ENCODE peak calls at places on chromosome 4, in five cellular contexts. R is HCT116, Q is K562, I is SK-N-SH, K is H1. P is an unnamed sample.

GRCh38 chr4:90127706-90128345 is 632 bp downstream of the CCSER1 start:
- DNase-seq in R (no peak), Q (no peak), I (peak), K (no peak), P (peak)

GRCh38 chr4:18022572-18023039 is 1.1 kb upstream of the LCORL start:
- DNase-seq in R (no peak), Q (no peak), I (peak), K (no peak), P (peak)

GRCh38 chr4:185211035-185211434 is 1.6 kb downstream of the SNX25 start:
- DNase-seq in R (no peak), Q (no peak), I (no peak), K (no peak), P (no peak)

GRCh38 chr4:80085081-80085480 is 12.1 kb upstream of the ANTXR2 start:
- DNase-seq in R (no peak), Q (no peak), I (no peak), K (no peak), P (no peak)

GRCh38 chr4:183349673-183350072 is 27.4 kb upstream of the CLDN24 start:
- DNase-seq in R (no peak), Q (no peak), I (no peak), K (no peak), P (no peak)

GRCh38 chr4:110632506-110633357 is 9.9 kb upstream of the PITX2 start:
- DNase-seq in R (no peak), Q (no peak), I (no peak), K (no peak), P (no peak)

GRCh38 chr4:153038493-153039311 is 102.6 kb downstream of the FHDC1 start:
- DNase-seq in R (no peak), Q (no peak), I (no peak), K (no peak), P (peak)

GRCh38 chr4:26787461-26788340 is 72.9 kb upstream of the STIM2 start:
- DNase-seq in R (peak), Q (peak), I (no peak), K (peak), P (peak)

GRCh38 chr4:114028071-114028470 is 48.6 kb upstream of the ARSJ start:
- DNase-seq in R (no peak), Q (no peak), I (no peak), K (no peak), P (no peak)

GRCh38 chr4:72387959-72388358 is 181.1 kb downstream of the ADAMTS3 start:
- DNase-seq in R (no peak), Q (no peak), I (no peak), K (no peak), P (no peak)

GRCh38 chr4:104475652-104476051 is 19.0 kb downstream of the CXXC4 start:
- DNase-seq in R (no peak), Q (no peak), I (no peak), K (no peak), P (no peak)

GRCh38 chr4:37434469-37434868 is 189.9 kb downstream of the NWD2 start:
- DNase-seq in R (peak), Q (no peak), I (no peak), K (no peak), P (peak)

GRCh38 chr4:16626945-16627344 is 271.5 kb downstream of the LDB2 start:
- DNase-seq in R (no peak), Q (no peak), I (no peak), K (no peak), P (no peak)

GRCh38 chr4:116099596-116099995 is 985.8 kb downstream of the TRAM1L1 start:
- DNase-seq in R (no peak), Q (no peak), I (no peak), K (no peak), P (no peak)

GRCh38 chr4:159506801-159507517 is 404.1 kb downstream of the RAPGEF2 start:
- DNase-seq in R (no peak), Q (no peak), I (no peak), K (no peak), P (no peak)

GRCh38 chr4:38111024-38111423 is 150.8 kb downstream of the PTTG2 start:
- DNase-seq in R (no peak), Q (no peak), I (no peak), K (no peak), P (no peak)

GRCh38 chr4:40579983-40580382 is 49.7 kb downstream of the RBM47 start:
- DNase-seq in R (no peak), Q (no peak), I (no peak), K (no peak), P (no peak)
- TF ChIP-seq JUND in R (no peak), Q (no peak), I (peak), K (no peak), P (no peak)

GRCh38 chr4:150394046-150394445 is 187.9 kb upstream of the MAB21L2 start:
- DNase-seq in R (no peak), Q (no peak), I (no peak), K (no peak), P (no peak)

GRCh38 chr4:150391052-150391451 is 190.9 kb upstream of the MAB21L2 start:
- DNase-seq in R (no peak), Q (no peak), I (no peak), K (no peak), P (no peak)

GRCh38 chr4:150390531-150390910 is 191.4 kb upstream of the MAB21L2 start:
- DNase-seq in R (no peak), Q (no peak), I (no peak), K (no peak), P (no peak)

GRCh38 chr4:150401083-150401687 is 180.8 kb upstream of the MAB21L2 start:
- DNase-seq in R (no peak), Q (no peak), I (no peak), K (no peak), P (no peak)

DNA sequence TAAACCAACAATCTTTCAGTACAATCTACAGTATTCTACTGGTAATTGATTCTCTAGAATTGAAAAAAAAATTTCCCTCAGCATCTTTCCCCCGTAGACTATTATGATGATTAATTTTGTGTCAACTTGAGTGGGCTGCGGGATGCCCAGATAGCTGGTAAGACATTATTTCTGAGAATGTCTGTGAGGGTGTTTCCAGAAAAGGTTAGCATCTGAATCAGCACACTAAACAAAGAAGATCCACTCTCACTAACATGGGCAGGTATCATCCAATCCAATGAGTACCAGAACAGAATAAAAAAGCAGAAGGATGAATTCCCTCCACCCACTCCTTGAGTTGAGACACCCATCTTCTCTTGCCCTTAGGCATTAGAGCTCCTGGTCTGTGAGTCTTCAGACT is 186.1 kb upstream of the MAB21L2 start:
- DNase-seq in R (no peak), Q (no peak), I (no peak), K (no peak), P (no peak)
- TF ChIP-seq JUND in R (no peak), Q (no peak), I (no peak), K (no peak), P (no peak)

GRCh38 chr4:925771-926500 is 6.2 kb downstream of the GAK start:
- DNase-seq in R (no peak), Q (no peak), I (peak), K (no peak), P (no peak)

GRCh38 chr4:925171-925570 is 6.9 kb downstream of the GAK start:
- DNase-seq in R (no peak), Q (no peak), I (peak), K (no peak), P (no peak)

GRCh38 chr4:921830-922331 is 10.2 kb downstream of the GAK start:
- DNase-seq in R (no peak), Q (no peak), I (peak), K (no peak), P (no peak)

GRCh38 chr4:926538-926937 is 5.6 kb downstream of the GAK start:
- DNase-seq in R (no peak), Q (no peak), I (peak), K (peak), P (peak)

GRCh38 chr4:924107-925096 is 7.7 kb downstream of the GAK start:
- DNase-seq in R (no peak), Q (peak), I (peak), K (no peak), P (no peak)
- TF ChIP-seq JUND in R (no peak), Q (no peak), I (no peak), K (no peak), P (no peak)

DNA sequence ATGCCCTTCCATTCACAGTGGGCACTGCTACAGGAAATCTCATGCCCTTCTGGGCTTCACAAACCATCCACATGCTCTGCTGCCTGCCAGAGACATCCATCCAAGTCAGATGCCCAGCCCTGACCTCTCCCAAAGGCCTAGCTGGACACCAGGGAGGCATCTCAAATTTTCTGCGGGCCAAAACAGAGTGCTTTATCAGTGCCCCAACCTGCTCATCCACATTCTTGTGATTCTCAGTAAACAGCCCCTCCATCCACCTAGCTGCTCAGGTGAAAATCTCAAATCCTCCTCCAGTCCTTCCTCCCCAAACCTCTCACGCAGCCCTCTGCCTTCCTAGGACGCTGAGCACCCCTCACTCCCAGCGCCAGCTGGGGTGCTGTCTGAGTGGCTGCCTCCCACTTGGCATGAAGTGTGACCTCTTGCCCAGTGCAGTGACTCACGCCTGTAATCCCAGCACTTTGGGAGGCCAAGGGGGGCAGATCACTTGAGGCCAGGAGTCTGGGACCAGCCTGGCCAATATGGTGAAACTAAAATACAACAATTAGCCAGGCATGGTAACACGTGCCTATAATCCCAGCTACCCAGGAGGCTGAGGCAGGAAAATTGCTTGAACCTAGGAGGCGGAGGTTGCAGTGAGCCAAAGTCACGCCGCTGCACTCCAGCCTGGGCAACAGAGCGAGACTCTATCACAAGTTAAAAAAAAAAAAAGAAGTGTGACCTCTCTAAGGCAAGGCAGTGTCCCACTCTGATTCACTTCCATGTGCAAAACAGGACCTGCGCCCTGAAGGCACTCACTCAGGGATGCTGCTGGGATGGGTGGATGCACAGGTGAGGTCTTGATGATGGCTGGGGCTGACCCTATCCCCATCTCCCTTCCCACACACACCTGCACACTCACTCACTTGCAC is 1.7 kb upstream of the AFAP1 start:
- DNase-seq in R (no peak), Q (no peak), I (no peak), K (no peak), P (no peak)
- TF ChIP-seq JUND in R (peak), Q (no peak), I (no peak), K (no peak), P (no peak)

DNA sequence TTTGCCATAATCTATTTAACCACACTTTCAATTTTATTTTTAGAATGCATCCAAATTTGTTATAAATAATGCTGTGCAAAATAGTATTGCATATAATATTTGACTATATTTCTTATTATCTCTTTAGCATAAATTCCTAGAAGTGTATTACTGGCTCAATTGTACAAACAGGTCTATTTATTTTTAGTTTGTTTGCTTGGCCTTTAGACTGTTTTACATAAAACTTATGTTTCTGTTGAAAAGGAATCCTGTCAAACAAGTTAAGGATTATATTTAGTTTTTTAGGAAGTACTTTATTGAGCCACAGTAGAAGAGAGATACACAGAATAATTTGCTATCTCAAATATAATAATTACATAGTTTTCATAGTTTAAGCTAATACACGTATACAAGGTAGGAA is 413.8 kb downstream of the GBA3 start:
- DNase-seq in R (no peak), Q (no peak), I (no peak), K (no peak), P (no peak)
- TF ChIP-seq JUND in R (no peak), Q (no peak), I (no peak), K (no peak), P (no peak)

GRCh38 chr4:73599182-73599581 is 21.1 kb downstream of the RASSF6 start:
- DNase-seq in R (peak), Q (peak), I (no peak), K (no peak), P (peak)
- TF ChIP-seq JUND in R (peak), Q (peak), I (no peak), K (peak), P (no peak)

GRCh38 chr4:2946812-2947600 is 16.2 kb downstream of the NOP14 start:
- DNase-seq in R (no peak), Q (no peak), I (no peak), K (no peak), P (no peak)
- TF ChIP-seq JUND in R (no peak), Q (no peak), I (no peak), K (no peak), P (no peak)

GRCh38 chr4:127993150-127993549 is 27.9 kb downstream of the ABHD18 start:
- DNase-seq in R (no peak), Q (no peak), I (no peak), K (no peak), P (no peak)
- TF ChIP-seq JUND in R (no peak), Q (no peak), I (no peak), K (no peak), P (no peak)

GRCh38 chr4:29717658-29718057 is 1002.5 kb upstream of the PCDH7 start:
- DNase-seq in R (no peak), Q (no peak), I (no peak), K (no peak), P (no peak)
- TF ChIP-seq JUND in R (no peak), Q (no peak), I (no peak), K (no peak), P (no peak)

GRCh38 chr4:139568206-139568969 is 12.4 kb upstream of the SETD7 start:
- DNase-seq in R (no peak), Q (no peak), I (no peak), K (no peak), P (no peak)
- TF ChIP-seq JUND in R (no peak), Q (no peak), I (no peak), K (no peak), P (no peak)

P was measured in T47D.